ENCODE peak calls at places on chromosomes 12 and 14, in five cellular contexts. One of them, this sample, is unnamed.

GRCh38 chr14:65704850-65705249 is 292.3 kb downstream of the FUT8 start:
- DNase-seq in HepG2: no peak
- DNase-seq in GM12878: no peak
- DNase-seq in A549: no peak
- DNase-seq in IMR-90: no peak
- DNase-seq in this sample: no peak

GRCh38 chr12:89493650-89494302 is 30.8 kb downstream of the GALNT4 start:
- DNase-seq in IMR-90: no peak
- DNase-seq in A549: no peak
- DNase-seq in HepG2: no peak
- DNase-seq in GM12878: no peak
- DNase-seq in this sample: no peak

GRCh38 chr12:68081561-68081960 is 78.0 kb downstream of the IFNG start:
- DNase-seq in A549: no peak
- DNase-seq in HepG2: no peak
- DNase-seq in IMR-90: no peak
- DNase-seq in GM12878: no peak
- DNase-seq in this sample: no peak

GRCh38 chr14:100736269-100737180 is 9.8 kb downstream of the DLK1 start:
- DNase-seq in HepG2: no peak
- DNase-seq in GM12878: no peak
- DNase-seq in IMR-90: no peak
- DNase-seq in A549: no peak
- DNase-seq in this sample: peak

GRCh38 chr12:40552868-40553267 is 139.4 kb upstream of the CNTN1 start:
- DNase-seq in A549: no peak
- DNase-seq in IMR-90: no peak
- DNase-seq in HepG2: no peak
- DNase-seq in GM12878: no peak
- DNase-seq in this sample: no peak

GRCh38 chr14:59358774-59359173 is 106.4 kb downstream of the GPR135 start:
- DNase-seq in HepG2: no peak
- DNase-seq in A549: no peak
- DNase-seq in IMR-90: no peak
- DNase-seq in GM12878: no peak
- DNase-seq in this sample: no peak

GRCh38 chr14:96380735-96381134 is 11.2 kb upstream of the AK7 start:
- DNase-seq in HepG2: no peak
- DNase-seq in IMR-90: no peak
- DNase-seq in A549: no peak
- DNase-seq in GM12878: peak
- DNase-seq in this sample: no peak

GRCh38 chr14:101408077-101408831 is 153.0 kb upstream of the DIO3 start:
- DNase-seq in HepG2: no peak
- DNase-seq in GM12878: no peak
- DNase-seq in A549: no peak
- DNase-seq in IMR-90: peak
- DNase-seq in this sample: no peak

GRCh38 chr12:52066346-52067080 is 3.3 kb upstream of the ATG101 start:
- DNase-seq in GM12878: no peak
- DNase-seq in HepG2: no peak
- DNase-seq in A549: no peak
- DNase-seq in IMR-90: peak
- DNase-seq in this sample: no peak

GRCh38 chr14:68468437-68469207 is 324.2 kb downstream of the ZFP36L1 start:
- DNase-seq in A549: no peak
- DNase-seq in HepG2: no peak
- DNase-seq in IMR-90: no peak
- DNase-seq in GM12878: no peak
- DNase-seq in this sample: no peak

GRCh38 chr12:65634626-65635331 is 189.5 kb upstream of the HMGA2 start:
- DNase-seq in HepG2: peak
- DNase-seq in GM12878: no peak
- DNase-seq in A549: no peak
- DNase-seq in IMR-90: peak
- DNase-seq in this sample: no peak

GRCh38 chr14:104876251-104876699 is 11.2 kb downstream of the CEP170B start:
- DNase-seq in IMR-90: peak
- DNase-seq in HepG2: no peak
- DNase-seq in GM12878: no peak
- DNase-seq in A549: peak
- DNase-seq in this sample: peak

GRCh38 chr12:128918910-128919309 is 65.6 kb downstream of the GLT1D1 start:
- DNase-seq in A549: no peak
- DNase-seq in IMR-90: no peak
- DNase-seq in GM12878: no peak
- DNase-seq in HepG2: no peak
- DNase-seq in this sample: no peak
- TF ChIP-seq CTCF in A549: no peak
- TF ChIP-seq CTCF in IMR-90: no peak
- TF ChIP-seq CTCF in GM12878: no peak
- TF ChIP-seq CTCF in HepG2: no peak
- TF ChIP-seq CTCF in this sample: no peak

GRCh38 chr14:75224561-75224960 is 48.1 kb upstream of the TMED10 start:
- DNase-seq in GM12878: no peak
- DNase-seq in HepG2: no peak
- DNase-seq in IMR-90: peak
- DNase-seq in A549: no peak
- DNase-seq in this sample: no peak
- TF ChIP-seq BHLHE40 in GM12878: no peak
- TF ChIP-seq BHLHE40 in HepG2: no peak
- TF ChIP-seq BHLHE40 in IMR-90: no peak
- TF ChIP-seq BHLHE40 in A549: no peak
- TF ChIP-seq BHLHE40 in this sample: no peak

GRCh38 chr12:114238808-114239207 is 167.1 kb downstream of the TBX5 start:
- DNase-seq in GM12878: no peak
- DNase-seq in IMR-90: no peak
- DNase-seq in A549: no peak
- DNase-seq in HepG2: no peak
- DNase-seq in this sample: no peak

GRCh38 chr12:114245555-114245954 is 160.4 kb downstream of the TBX5 start:
- DNase-seq in GM12878: no peak
- DNase-seq in IMR-90: no peak
- DNase-seq in A549: no peak
- DNase-seq in HepG2: no peak
- DNase-seq in this sample: no peak

GRCh38 chr12:114240288-114240687 is 165.7 kb downstream of the TBX5 start:
- DNase-seq in HepG2: no peak
- DNase-seq in A549: no peak
- DNase-seq in GM12878: no peak
- DNase-seq in IMR-90: no peak
- DNase-seq in this sample: no peak

GRCh38 chr12:114241973-114242434 is 163.9 kb downstream of the TBX5 start:
- DNase-seq in A549: no peak
- DNase-seq in IMR-90: no peak
- DNase-seq in HepG2: no peak
- DNase-seq in GM12878: peak
- DNase-seq in this sample: peak
- H3K4me3 ChIP-seq in A549: no peak
- H3K4me3 ChIP-seq in IMR-90: no peak
- H3K4me3 ChIP-seq in HepG2: no peak
- H3K4me3 ChIP-seq in GM12878: no peak
- H3K4me3 ChIP-seq in this sample: no peak

DNA sequence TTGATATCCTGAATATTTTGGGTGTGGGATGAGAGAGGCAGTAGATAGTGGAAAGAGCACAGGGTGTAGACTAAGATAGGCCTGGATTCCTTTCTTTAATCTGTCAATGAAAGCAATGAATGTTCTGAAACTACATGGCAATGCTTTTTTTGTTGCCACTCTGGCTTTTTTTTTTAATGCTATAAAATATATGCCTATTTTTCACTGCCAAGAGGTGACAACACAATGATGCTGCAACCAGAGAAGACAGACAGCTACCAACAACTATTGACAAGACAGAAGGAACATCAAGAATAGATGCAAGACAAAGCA is 9.4 kb downstream of the ANG start:
- DNase-seq in HepG2: no peak
- DNase-seq in IMR-90: no peak
- DNase-seq in GM12878: no peak
- DNase-seq in A549: no peak
- DNase-seq in this sample: no peak
- TF ChIP-seq CTCF in HepG2: no peak
- TF ChIP-seq CTCF in IMR-90: no peak
- TF ChIP-seq CTCF in GM12878: no peak
- TF ChIP-seq CTCF in A549: no peak
- TF ChIP-seq CTCF in this sample: no peak

GRCh38 chr14:97580923-97581495 is 783.8 kb downstream of the VRK1 start:
- DNase-seq in IMR-90: no peak
- DNase-seq in HepG2: no peak
- DNase-seq in A549: no peak
- DNase-seq in GM12878: no peak
- DNase-seq in this sample: no peak

GRCh38 chr14:97578982-97579381 is 781.8 kb downstream of the VRK1 start:
- DNase-seq in IMR-90: no peak
- DNase-seq in GM12878: no peak
- DNase-seq in A549: no peak
- DNase-seq in HepG2: no peak
- DNase-seq in this sample: no peak

GRCh38 chr14:97584528-97584927 is 787.3 kb downstream of the VRK1 start:
- DNase-seq in HepG2: no peak
- DNase-seq in A549: no peak
- DNase-seq in GM12878: no peak
- DNase-seq in IMR-90: no peak
- DNase-seq in this sample: no peak
- TF ChIP-seq BHLHE40 in HepG2: no peak
- TF ChIP-seq BHLHE40 in A549: no peak
- TF ChIP-seq BHLHE40 in GM12878: no peak
- TF ChIP-seq BHLHE40 in IMR-90: no peak
- TF ChIP-seq BHLHE40 in this sample: no peak

GRCh38 chr14:71523630-71524320 is 408.5 kb upstream of the RGS6 start:
- DNase-seq in GM12878: peak
- DNase-seq in A549: no peak
- DNase-seq in HepG2: no peak
- DNase-seq in IMR-90: peak
- DNase-seq in this sample: no peak
- H3K4me3 ChIP-seq in GM12878: peak
- H3K4me3 ChIP-seq in A549: no peak
- H3K4me3 ChIP-seq in HepG2: no peak
- H3K4me3 ChIP-seq in IMR-90: no peak
- H3K4me3 ChIP-seq in this sample: no peak

GRCh38 chr12:48936379-48936979 is 11.2 kb upstream of the FKBP11 start:
- DNase-seq in GM12878: no peak
- DNase-seq in HepG2: peak
- DNase-seq in IMR-90: peak
- DNase-seq in A549: peak
- DNase-seq in this sample: peak
- TF ChIP-seq CTCF in GM12878: peak
- TF ChIP-seq CTCF in HepG2: peak
- TF ChIP-seq CTCF in IMR-90: peak
- TF ChIP-seq CTCF in A549: peak
- TF ChIP-seq CTCF in this sample: peak

DNA sequence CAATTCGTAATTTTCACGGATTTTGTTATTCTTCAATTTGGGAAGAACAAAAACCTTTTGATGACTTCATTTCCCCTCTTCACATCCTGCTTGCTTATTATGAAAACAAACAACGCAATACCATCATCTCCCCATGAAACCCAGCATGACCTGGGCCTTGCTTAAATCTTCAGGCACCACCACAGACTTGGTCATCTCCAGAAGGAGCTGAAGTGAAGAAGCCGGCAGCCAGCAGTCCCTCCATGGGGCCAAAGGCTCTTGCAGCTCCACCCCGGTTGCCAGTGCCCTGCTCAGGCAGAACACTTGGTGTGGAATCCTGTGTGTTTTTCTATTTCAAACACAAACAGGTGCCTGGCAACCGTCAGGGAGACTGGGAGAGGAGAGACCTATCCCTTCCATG is 982.9 kb upstream of the TMEM132C start:
- DNase-seq in A549: no peak
- DNase-seq in IMR-90: peak
- DNase-seq in GM12878: no peak
- DNase-seq in HepG2: no peak
- DNase-seq in this sample: no peak
- TF ChIP-seq BHLHE40 in A549: no peak
- TF ChIP-seq BHLHE40 in IMR-90: no peak
- TF ChIP-seq BHLHE40 in GM12878: no peak
- TF ChIP-seq BHLHE40 in HepG2: no peak
- TF ChIP-seq BHLHE40 in this sample: no peak

GRCh38 chr14:93075891-93076290 is 39.8 kb downstream of the ITPK1 start:
- DNase-seq in A549: no peak
- DNase-seq in GM12878: no peak
- DNase-seq in HepG2: no peak
- DNase-seq in IMR-90: no peak
- DNase-seq in this sample: no peak

GRCh38 chr14:93079321-93079720 is 36.4 kb downstream of the ITPK1 start:
- DNase-seq in GM12878: no peak
- DNase-seq in HepG2: no peak
- DNase-seq in IMR-90: no peak
- DNase-seq in A549: no peak
- DNase-seq in this sample: no peak

GRCh38 chr14:93078830-93079229 is 36.9 kb downstream of the ITPK1 start:
- DNase-seq in HepG2: no peak
- DNase-seq in IMR-90: peak
- DNase-seq in A549: no peak
- DNase-seq in GM12878: no peak
- DNase-seq in this sample: no peak

GRCh38 chr14:93073833-93074769 is 41.6 kb downstream of the ITPK1 start:
- DNase-seq in IMR-90: peak
- DNase-seq in GM12878: no peak
- DNase-seq in HepG2: peak
- DNase-seq in A549: no peak
- DNase-seq in this sample: no peak

GRCh38 chr14:93076755-93077154 is 39.0 kb downstream of the ITPK1 start:
- DNase-seq in IMR-90: no peak
- DNase-seq in HepG2: no peak
- DNase-seq in A549: no peak
- DNase-seq in GM12878: no peak
- DNase-seq in this sample: no peak
- H3K4me3 ChIP-seq in IMR-90: no peak
- H3K4me3 ChIP-seq in HepG2: no peak
- H3K4me3 ChIP-seq in A549: no peak
- H3K4me3 ChIP-seq in GM12878: no peak
- H3K4me3 ChIP-seq in this sample: no peak

DNA sequence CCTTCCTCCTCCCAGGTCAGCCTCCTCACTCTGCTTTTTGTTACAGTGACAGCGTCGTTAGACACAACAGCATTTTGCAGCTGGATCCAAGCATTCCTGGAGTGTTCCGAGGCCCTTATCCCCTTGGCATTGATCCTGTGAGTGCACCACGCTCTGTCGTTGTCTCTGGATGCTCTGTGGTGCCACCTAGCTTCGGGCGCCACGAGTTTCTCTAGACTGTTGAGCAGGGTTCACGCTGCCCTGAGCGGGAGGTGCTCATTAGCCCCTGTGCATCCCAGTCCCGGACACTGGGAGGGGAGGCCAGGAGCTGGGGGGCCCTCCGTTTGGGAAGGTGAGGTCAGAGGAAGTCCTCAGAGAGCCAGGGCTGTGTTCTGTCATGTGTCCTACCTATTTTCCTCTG is 17.3 kb upstream of the DNAH10 start:
- DNase-seq in GM12878: no peak
- DNase-seq in HepG2: no peak
- DNase-seq in A549: no peak
- DNase-seq in IMR-90: no peak
- DNase-seq in this sample: no peak
- TF ChIP-seq CTCF in GM12878: no peak
- TF ChIP-seq CTCF in HepG2: peak
- TF ChIP-seq CTCF in A549: no peak
- TF ChIP-seq CTCF in IMR-90: no peak
- TF ChIP-seq CTCF in this sample: peak

This sample was measured in K562.